ENCODE peak calls at places on chromosomes 2 and 18, in eight cellular contexts. H is astrocyte of the cerebellum, R is suprapubic skin, X is RWPE1, G is LNCaP clone FGC, P is colonic mucosa, D is HFF-Myc, N is stomach. V is an unnamed sample.

GRCh38 chr2:86011449-86011941 is 94.2 kb downstream of the POLR1A start:
- DNase-seq in H (no peak), R (peak), X (no peak), G (peak), P (peak), D (no peak), N (no peak), V (no peak)

GRCh38 chr18:35516789-35517188 is 19.0 kb upstream of the INO80C start:
- DNase-seq in H (no peak), R (no peak), X (no peak), G (no peak), P (no peak), D (no peak), N (no peak), V (no peak)

GRCh38 chr18:78150590-78150989 is 829.0 kb upstream of the SALL3 start:
- DNase-seq in H (no peak), R (no peak), X (no peak), G (no peak), P (no peak), D (no peak), N (no peak), V (no peak)

GRCh38 chr2:156118753-156119416 is 213.6 kb downstream of the NR4A2 start:
- DNase-seq in H (no peak), R (no peak), X (no peak), G (no peak), P (no peak), D (no peak), N (no peak), V (no peak)

GRCh38 chr18:11162889-11163288 is 13.5 kb upstream of the PIEZO2 start:
- DNase-seq in H (no peak), R (no peak), X (no peak), G (no peak), P (no peak), D (no peak), N (no peak), V (no peak)

GRCh38 chr2:11955314-11955713 is 208.9 kb downstream of the LPIN1 start:
- DNase-seq in H (no peak), R (no peak), X (no peak), G (no peak), P (no peak), D (no peak), N (no peak), V (no peak)

GRCh38 chr18:63148449-63149199 is 170.9 kb downstream of the BCL2 start:
- DNase-seq in H (peak), R (no peak), X (no peak), G (peak), P (no peak), D (no peak), N (no peak), V (no peak)

GRCh38 chr18:10279476-10279875 is 175.0 kb upstream of the APCDD1 start:
- DNase-seq in H (no peak), R (no peak), X (no peak), G (no peak), P (no peak), D (no peak), N (no peak), V (no peak)

GRCh38 chr2:30656079-30656478 is 151.2 kb downstream of the CAPN13 start:
- DNase-seq in H (no peak), R (no peak), X (no peak), G (no peak), P (no peak), D (no peak), N (no peak), V (no peak)

GRCh38 chr2:36568533-36569246 is 29.3 kb downstream of the FEZ2 start:
- DNase-seq in H (no peak), R (no peak), X (peak), G (no peak), P (no peak), D (peak), N (no peak), V (no peak)

GRCh38 chr2:225070811-225071210 is 28.5 kb upstream of the DOCK10 start:
- DNase-seq in H (no peak), R (no peak), X (no peak), G (no peak), P (no peak), D (no peak), N (no peak), V (no peak)

GRCh38 chr2:8514748-8515389 is 167.0 kb upstream of the ID2 start:
- DNase-seq in H (no peak), R (no peak), X (no peak), G (no peak), P (no peak), D (no peak), N (no peak), V (peak)

GRCh38 chr2:187658952-187659525 is 104.8 kb upstream of the TFPI start:
- DNase-seq in H (peak), R (no peak), X (peak), G (no peak), P (no peak), D (no peak), N (no peak), V (no peak)

GRCh38 chr2:128682266-128682665 is 363.6 kb upstream of the HS6ST1 start:
- DNase-seq in H (no peak), R (no peak), X (no peak), G (no peak), P (no peak), D (no peak), N (peak), V (no peak)

GRCh38 chr2:128685841-128686497 is 367.3 kb upstream of the HS6ST1 start:
- DNase-seq in H (no peak), R (no peak), X (no peak), G (no peak), P (peak), D (no peak), N (peak), V (peak)

GRCh38 chr2:128684523-128684922 is 365.9 kb upstream of the HS6ST1 start:
- DNase-seq in H (no peak), R (no peak), X (no peak), G (no peak), P (no peak), D (no peak), N (no peak), V (no peak)

GRCh38 chr2:128686498-128686861 is 367.8 kb upstream of the HS6ST1 start:
- DNase-seq in H (no peak), R (no peak), X (no peak), G (no peak), P (no peak), D (no peak), N (no peak), V (peak)

DNA sequence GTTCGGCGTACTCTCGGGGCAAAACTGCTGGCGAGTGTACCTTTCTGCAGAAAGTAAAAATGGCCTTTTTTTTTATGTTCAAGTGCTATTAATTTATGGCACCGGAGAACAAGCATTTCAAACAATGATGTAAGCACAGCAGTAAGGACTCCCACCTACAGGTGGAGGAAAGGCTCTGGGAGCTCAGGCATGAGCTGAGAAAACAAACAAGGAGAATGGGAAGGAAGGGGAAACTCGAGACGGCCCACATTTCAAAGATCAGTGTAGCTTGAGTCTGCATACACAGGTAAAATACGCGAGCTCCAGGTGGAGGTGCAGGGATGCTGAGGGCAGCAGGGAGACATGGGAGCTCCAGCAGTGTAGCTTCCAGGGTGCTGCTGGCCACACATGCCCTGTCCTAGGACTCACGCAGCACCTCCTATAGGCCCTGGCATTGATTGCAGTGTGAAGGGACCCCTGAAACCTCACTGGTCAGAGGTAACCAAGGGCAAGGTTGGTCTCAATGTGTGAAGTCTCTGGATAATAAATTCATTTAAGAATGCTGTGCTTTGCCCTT is 362.8 kb upstream of the HS6ST1 start:
- DNase-seq in H (no peak), R (peak), X (no peak), G (no peak), P (peak), D (no peak), N (peak), V (no peak)
- TF ChIP-seq CTCF in H (no peak), R (no peak), X (no peak), G (no peak), P (no peak), D (no peak), N (no peak), V (no peak)

GRCh38 chr2:42458396-42458795 is 35.4 kb downstream of the KCNG3 start:
- DNase-seq in H (no peak), R (no peak), X (no peak), G (no peak), P (no peak), D (no peak), N (no peak), V (no peak)

GRCh38 chr2:42452545-42452944 is 41.2 kb downstream of the KCNG3 start:
- DNase-seq in H (no peak), R (no peak), X (no peak), G (no peak), P (no peak), D (no peak), N (no peak), V (no peak)

GRCh38 chr2:42456126-42456839 is 37.5 kb downstream of the KCNG3 start:
- DNase-seq in H (no peak), R (no peak), X (no peak), G (no peak), P (no peak), D (no peak), N (no peak), V (no peak)

GRCh38 chr2:42459296-42459695 is 34.5 kb downstream of the KCNG3 start:
- DNase-seq in H (no peak), R (no peak), X (no peak), G (no peak), P (no peak), D (no peak), N (no peak), V (no peak)

GRCh38 chr2:42457011-42457410 is 36.8 kb downstream of the KCNG3 start:
- DNase-seq in H (no peak), R (no peak), X (no peak), G (no peak), P (no peak), D (no peak), N (no peak), V (peak)
- TF ChIP-seq CTCF in H (no peak), R (no peak), X (no peak), G (no peak), P (no peak), D (no peak), N (no peak), V (peak)

GRCh38 chr2:101418704-101419663 is 31.7 kb upstream of the CREG2 start:
- DNase-seq in H (peak), R (no peak), X (peak), G (peak), P (peak), D (no peak), N (peak), V (peak)

GRCh38 chr2:101410716-101411115 is 23.4 kb upstream of the CREG2 start:
- DNase-seq in H (no peak), R (no peak), X (no peak), G (no peak), P (no peak), D (no peak), N (no peak), V (no peak)

GRCh38 chr2:101410114-101410513 is 22.8 kb upstream of the CREG2 start:
- DNase-seq in H (no peak), R (no peak), X (no peak), G (no peak), P (no peak), D (no peak), N (no peak), V (no peak)

GRCh38 chr2:101420623-101421022 is 33.3 kb upstream of the CREG2 start:
- DNase-seq in H (no peak), R (no peak), X (no peak), G (no peak), P (no peak), D (no peak), N (no peak), V (no peak)

GRCh38 chr2:101415220-101415619 is 27.9 kb upstream of the CREG2 start:
- DNase-seq in H (no peak), R (no peak), X (no peak), G (no peak), P (no peak), D (no peak), N (no peak), V (no peak)
- TF ChIP-seq CTCF in H (no peak), R (no peak), X (no peak), G (peak), P (no peak), D (peak), N (no peak), V (no peak)

DNA sequence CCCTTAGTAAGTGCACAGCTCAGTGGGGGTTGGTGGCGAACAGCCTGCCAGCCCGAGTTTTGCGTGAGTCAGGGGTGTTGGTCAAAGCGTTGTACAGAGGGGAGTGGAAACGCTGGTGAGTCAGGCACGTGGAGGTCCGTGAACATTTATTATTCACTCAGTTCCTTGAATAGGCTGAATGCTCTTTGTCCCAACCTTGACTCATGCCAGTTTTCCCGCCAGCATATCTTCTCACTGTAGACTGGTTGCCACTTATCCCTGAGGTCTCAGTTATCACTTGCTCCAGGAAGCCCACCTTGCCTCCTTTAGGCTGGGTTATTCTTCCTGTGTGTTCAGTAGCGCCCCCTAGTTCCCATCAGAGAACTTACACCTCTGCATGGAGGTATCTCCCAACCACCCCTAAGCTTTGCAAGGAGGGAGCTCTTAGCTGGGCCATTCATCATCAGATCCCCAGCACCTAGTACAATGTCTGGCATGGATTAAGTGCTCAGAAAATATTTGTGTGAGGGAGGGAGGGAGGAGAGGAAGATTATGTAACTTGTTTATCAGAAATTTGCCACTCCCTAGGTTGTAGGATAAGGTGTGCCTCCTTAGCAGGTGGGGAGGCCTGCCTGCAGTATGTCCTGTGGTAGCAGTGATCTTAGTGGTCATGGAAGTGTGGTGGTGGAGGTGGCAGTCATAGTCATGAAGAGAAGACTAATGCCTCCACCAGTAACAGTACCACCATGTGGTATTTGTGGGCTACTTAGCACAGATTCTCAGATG is 72.1 kb downstream of the CABLES1 start:
- DNase-seq in H (no peak), R (peak), X (no peak), G (no peak), P (no peak), D (no peak), N (peak), V (peak)
- TF ChIP-seq CTCF in H (peak), R (peak), X (no peak), G (peak), P (peak), D (peak), N (no peak), V (no peak)

GRCh38 chr2:166181813-166182154 is 54.0 kb upstream of the SCN1A start:
- DNase-seq in H (no peak), R (no peak), X (no peak), G (no peak), P (no peak), D (no peak), N (no peak), V (no peak)
- TF ChIP-seq CTCF in H (peak), R (no peak), X (peak), G (no peak), P (no peak), D (no peak), N (no peak), V (peak)

DNA sequence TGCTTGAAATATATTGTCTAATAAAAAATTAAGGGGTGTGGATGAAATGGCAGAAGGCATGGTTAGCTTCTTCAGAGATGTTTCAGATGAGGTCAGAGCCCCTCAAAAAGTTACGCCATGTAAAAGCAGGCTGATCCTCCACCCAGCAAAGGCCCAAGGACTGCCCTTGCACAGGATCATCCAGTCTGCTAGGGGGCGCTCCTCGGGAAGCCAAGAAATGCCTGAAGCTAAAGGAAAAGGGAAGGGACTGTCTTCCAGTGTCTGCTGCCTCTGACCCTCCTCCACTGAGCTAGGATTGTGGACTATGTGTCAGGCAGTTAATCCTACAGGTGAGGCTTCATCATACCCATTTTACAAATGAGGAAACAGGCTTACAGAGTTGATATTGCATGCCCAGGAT is 33.8 kb upstream of the TEX51 start:
- DNase-seq in H (no peak), R (peak), X (no peak), G (no peak), P (no peak), D (no peak), N (no peak), V (peak)
- TF ChIP-seq CTCF in H (no peak), R (no peak), X (no peak), G (peak), P (no peak), D (no peak), N (no peak), V (no peak)